ENCODE peak calls at places on chromosome 3, in eight cellular contexts. Q is stimulated activated CD8-positive, alpha-beta memory T cell treated with anti-CD3 and anti-CD28 coated beads, Interleukin-15, amount 100 ng/mL, for 4 hours; M is stimulated activated naive CD8-positive, alpha-beta T cell treated with anti-CD3 and anti-CD28 coated beads, Interleukin-15, amount 100 ng/mL, for 72 hours; T is NCI-H1417 treated with DMSO at 0.1 percent for 48 hours; D is substantia nigra; J is NCI-H510A; Z is DMS 273 treated with DMSO at 0.1 percent for 48 hours; G is psoas muscle. X is an unnamed sample.
A peak's percentile ranks its signal among the peaks of the same experiment; 100 is the strongest.

GRCh38 chr3:127206611-127207516 is 13.9 kb downstream of the PRR23E start:
- DNase-seq in M (no peak), J (no peak), D (no peak), T (no peak), Q (no peak), G (no peak), Z (no peak), X (no peak)

GRCh38 chr3:52357151-52358080 is 41.3 kb downstream of the DNAH1 start:
- DNase-seq in G (peak; percentile 2), D (no peak), J (no peak), T (no peak), Z (no peak), Q (no peak), M (no peak), X (no peak)

GRCh38 chr3:46845860-46846623 is 17.2 kb downstream of the MYL3 start:
- DNase-seq in T (no peak), Q (peak; percentile 54), Z (peak; percentile 31), J (no peak), M (peak; percentile 87), D (peak; percentile 81), G (peak; percentile 83), X (peak; percentile 81)

GRCh38 chr3:104397713-104398112 is 969.0 kb upstream of the ALCAM start:
- DNase-seq in T (no peak), G (no peak), M (no peak), D (no peak), Q (no peak), J (no peak), Z (no peak), X (no peak)

GRCh38 chr3:123090700-123091585 is 24.1 kb downstream of the PDIA5 start:
- DNase-seq in D (no peak), Q (no peak), M (no peak), Z (no peak), J (no peak), G (no peak), T (peak; percentile 29), X (peak; percentile 67)

GRCh38 chr3:184332370-184333090 is 4.9 kb upstream of the FAM131A start:
- DNase-seq in J (no peak), D (no peak), Q (no peak), Z (no peak), T (no peak), M (no peak), G (no peak), X (no peak)

GRCh38 chr3:133277813-133278212 is 122.0 kb upstream of the BFSP2 start:
- DNase-seq in M (no peak), Q (no peak), T (no peak), D (no peak), G (no peak), Z (no peak), J (no peak), X (no peak)

GRCh38 chr3:123641084-123641462 is 56.2 kb upstream of the HACD2 start:
- DNase-seq in D (no peak), T (no peak), G (no peak), J (no peak), Z (no peak), Q (no peak), M (no peak), X (peak; percentile 5)

GRCh38 chr3:151314593-151314992 is 2.0 kb downstream of the GPR87 start:
- DNase-seq in D (no peak), G (no peak), M (no peak), T (no peak), Z (no peak), Q (no peak), J (no peak), X (no peak)

GRCh38 chr3:146640955-146641867 is 36.1 kb upstream of the PLSCR5 start:
- DNase-seq in G (no peak), M (peak; percentile 10), Z (peak; percentile 56), Q (no peak), D (no peak), J (no peak), T (no peak), X (peak; percentile 51)

GRCh38 chr3:71690222-71690821 is 34.9 kb downstream of the EIF4E3 start:
- DNase-seq in T (no peak), Z (no peak), Q (no peak), J (no peak), D (no peak), M (no peak), G (peak; percentile 30), X (no peak)

GRCh38 chr3:38472342-38472741 is 18.7 kb downstream of the ACVR2B start:
- DNase-seq in D (no peak), J (no peak), T (no peak), Z (no peak), Q (no peak), M (no peak), G (no peak), X (no peak)

GRCh38 chr3:25428003-25428861 is at the start of gene RARB:
- DNase-seq in J (no peak), D (peak; percentile 25), Z (no peak), Q (no peak), G (peak; percentile 53), M (no peak), T (no peak), X (peak; percentile 73)

GRCh38 chr3:173397161-173398110 is at the start of gene NLGN1:
- DNase-seq in J (peak; percentile 55), D (peak; percentile 75), M (no peak), T (peak; percentile 57), G (peak; percentile 68), Q (no peak), Z (peak; percentile 48), X (peak; percentile 86)

GRCh38 chr3:195863121-195864061 is 45.0 kb downstream of the TNK2 start:
- DNase-seq in J (peak; percentile 52), T (no peak), Q (peak; percentile 34), G (peak; percentile 93), M (peak; percentile 78), D (peak; percentile 89), Z (peak; percentile 38), X (peak; percentile 90)

GRCh38 chr3:188124184-188124583 is 29.8 kb upstream of the LPP start:
- DNase-seq in G (no peak), Q (no peak), M (no peak), Z (no peak), J (no peak), T (no peak), D (no peak), X (no peak)

GRCh38 chr3:66372681-66373350 is 128.0 kb downstream of the LRIG1 start:
- DNase-seq in D (peak; percentile 42), M (no peak), J (peak; percentile 2), Q (no peak), G (no peak), T (no peak), Z (no peak), X (peak; percentile 59)

GRCh38 chr3:30269751-30270445 is 336.5 kb upstream of the TGFBR2 start:
- DNase-seq in M (no peak), Z (no peak), Q (no peak), T (no peak), G (no peak), D (no peak), J (no peak), X (no peak)

GRCh38 chr3:117512975-117513374 is 803.4 kb downstream of the TUSC7 start:
- DNase-seq in M (no peak), G (no peak), Q (no peak), D (no peak), J (no peak), Z (no peak), T (no peak), X (no peak)

GRCh38 chr3:99825239-99825638 is 7.6 kb downstream of the CMSS1 start:
- DNase-seq in D (no peak), T (no peak), Z (peak; percentile 31), J (no peak), G (no peak), M (no peak), Q (no peak), X (no peak)

GRCh38 chr3:178198329-178198728 is 337.9 kb upstream of the KCNMB2 start:
- DNase-seq in M (no peak), D (no peak), Z (no peak), J (no peak), G (no peak), Q (no peak), T (no peak), X (no peak)

GRCh38 chr3:67289626-67290025 is 291.5 kb downstream of the KBTBD8 start:
- DNase-seq in Z (no peak), J (no peak), D (no peak), M (no peak), T (no peak), Q (no peak), G (no peak), X (no peak)

GRCh38 chr3:170128977-170129431 is 52.5 kb downstream of the PHC3 start:
- DNase-seq in Z (no peak), D (no peak), T (no peak), Q (no peak), G (no peak), J (no peak), M (peak; percentile 45), X (no peak)

GRCh38 chr3:53547327-53547726 is 52.9 kb downstream of the CACNA1D start:
- DNase-seq in Q (no peak), Z (no peak), T (no peak), J (no peak), M (no peak), G (no peak), D (no peak), X (no peak)

GRCh38 chr3:189944285-189945145 is 176.2 kb downstream of the P3H2 start:
- DNase-seq in Q (no peak), Z (no peak), T (no peak), M (no peak), G (no peak), D (no peak), J (peak; percentile 84), X (no peak)

GRCh38 chr3:197802505-197803459 is 11.7 kb downstream of the LRCH3 start:
- DNase-seq in J (no peak), Z (no peak), D (no peak), Q (no peak), M (no peak), T (no peak), G (no peak), X (no peak)

GRCh38 chr3:89434621-89435380 is 327.4 kb downstream of the EPHA3 start:
- DNase-seq in T (no peak), G (no peak), J (no peak), D (no peak), Z (no peak), Q (no peak), M (no peak), X (no peak)

GRCh38 chr3:181561130-181561529 is 150.6 kb upstream of the SOX2 start:
- DNase-seq in Z (no peak), G (no peak), J (no peak), Q (no peak), M (no peak), T (peak; percentile 98), D (no peak), X (no peak)

GRCh38 chr3:173398111-173398479 is 551 bp downstream of the NLGN1 start:
- DNase-seq in D (no peak), Z (peak; percentile 32), Q (no peak), G (no peak), M (no peak), T (no peak), J (no peak), X (peak; percentile 70)

GRCh38 chr3:72152551-72153476 is 367.9 kb upstream of the PROK2 start:
- DNase-seq in Z (peak; percentile 57), Q (no peak), D (peak; percentile 52), M (no peak), J (peak; percentile 48), T (peak; percentile 4), G (peak; percentile 58), X (no peak)

GRCh38 chr3:112319516-112320276 is 13.3 kb upstream of the CD200 start:
- DNase-seq in Q (no peak), G (no peak), M (no peak), Z (no peak), D (no peak), J (no peak), T (no peak), X (no peak)

GRCh38 chr3:55571913-55572312 is 84.8 kb upstream of the WNT5A start:
- DNase-seq in G (peak; percentile 22), M (no peak), Q (no peak), D (peak; percentile 14), J (no peak), Z (no peak), T (no peak), X (peak; percentile 83)

GRCh38 chr3:78941587-78941986 is 826.2 kb downstream of the ROBO1 start:
- DNase-seq in D (no peak), J (no peak), T (no peak), Z (no peak), M (no peak), G (no peak), Q (no peak), X (no peak)

GRCh38 chr3:83738202-83738601 is 1220.6 kb upstream of the CADM2 start:
- DNase-seq in Z (no peak), M (no peak), Q (no peak), G (no peak), J (no peak), T (no peak), D (no peak), X (no peak)

X was measured in neural progenitor cell.